ENCODE peak calls at places on chromosomes 12 and 14, in four cellular contexts. P is astrocyte of the spinal cord, F is dorsolateral prefrontal cortex, A is RWPE1. E is an unnamed sample.

GRCh38 chr12:75712223-75712622 is 200.8 kb upstream of the KRR1 start:
- DNase-seq in P (peak; percentile 50), F (no peak), A (peak; percentile 46), E (no peak)

GRCh38 chr12:113774526-113774925 is 191.6 kb downstream of the RBM19 start:
- DNase-seq in P (no peak), F (no peak), A (no peak), E (no peak)

GRCh38 chr12:123141615-123142517 is 9.0 kb downstream of the PITPNM2 start:
- DNase-seq in P (peak; percentile 86), F (no peak), A (peak; percentile 39), E (no peak)

GRCh38 chr12:111330800-111331752 is 37.8 kb downstream of the PHETA1 start:
- DNase-seq in P (peak; percentile 50), F (no peak), A (peak; percentile 59), E (no peak)

GRCh38 chr12:113461666-113462065 is 10.0 kb downstream of the LHX5 start:
- DNase-seq in P (no peak), F (no peak), A (peak; percentile 30), E (no peak)

GRCh38 chr14:27845241-27845850 is 921.2 kb upstream of the FOXG1 start:
- DNase-seq in P (no peak), F (no peak), A (no peak), E (no peak)

GRCh38 chr14:101031721-101032120 is 128.2 kb upstream of the RTL1 start:
- DNase-seq in P (no peak), F (no peak), A (no peak), E (no peak)

GRCh38 chr12:69150083-69150795 is 89.1 kb upstream of the CPSF6 start:
- DNase-seq in P (no peak), F (no peak), A (no peak), E (no peak)

GRCh38 chr14:104794099-104794498 is 1.4 kb downstream of the AKT1 start:
- DNase-seq in P (peak; percentile 63), F (no peak), A (peak; percentile 66), E (no peak)

GRCh38 chr14:31405599-31406251 is 14.6 kb downstream of the HEATR5A start:
- DNase-seq in P (no peak), F (no peak), A (no peak), E (no peak)

GRCh38 chr14:101022121-101022520 is 118.6 kb upstream of the RTL1 start:
- DNase-seq in P (no peak), F (peak; percentile 4), A (no peak), E (no peak)

GRCh38 chr14:24080888-24081738 is 9.8 kb downstream of the CPNE6 start:
- DNase-seq in P (peak; percentile 6), F (peak; percentile 67), A (peak; percentile 57), E (peak; percentile 20)

GRCh38 chr12:130281157-130281799 is 56.4 kb upstream of the PIWIL1 start:
- DNase-seq in P (no peak), F (peak; percentile 38), A (peak; percentile 38), E (peak; percentile 63)

GRCh38 chr12:57603758-57604453 is 718 bp upstream of the DTX3 start:
- DNase-seq in P (peak; percentile 48), F (peak; percentile 61), A (no peak), E (no peak)
- TF ChIP-seq CTCF in P (no peak), F (no peak), A (no peak), E (no peak)

GRCh38 chr14:103509864-103510263 is 12.8 kb downstream of the CKB start:
- DNase-seq in P (no peak), F (no peak), A (no peak), E (no peak)

GRCh38 chr14:103508521-103508920 is 14.1 kb downstream of the CKB start:
- DNase-seq in P (no peak), F (peak; percentile 3), A (no peak), E (no peak)

GRCh38 chr14:103508930-103509329 is 13.7 kb downstream of the CKB start:
- DNase-seq in P (no peak), F (no peak), A (no peak), E (no peak)

GRCh38 chr14:103504991-103505565 is 17.6 kb downstream of the CKB start:
- DNase-seq in P (no peak), F (no peak), A (no peak), E (no peak)

GRCh38 chr14:103507751-103508150 is 14.9 kb downstream of the CKB start:
- DNase-seq in P (no peak), F (no peak), A (no peak), E (no peak)
- TF ChIP-seq CTCF in P (no peak), F (no peak), A (no peak), E (no peak)

GRCh38 chr12:107130830-107131760 is 37.7 kb upstream of the CRY1 start:
- DNase-seq in P (no peak), F (no peak), A (no peak), E (no peak)

GRCh38 chr12:107133462-107133861 is 40.1 kb upstream of the CRY1 start:
- DNase-seq in P (no peak), F (no peak), A (no peak), E (no peak)

GRCh38 chr12:107131832-107132616 is 38.7 kb upstream of the CRY1 start:
- DNase-seq in P (peak; percentile 71), F (no peak), A (peak; percentile 75), E (peak; percentile 36)

GRCh38 chr12:107135177-107135576 is 41.8 kb upstream of the CRY1 start:
- DNase-seq in P (no peak), F (no peak), A (no peak), E (no peak)

GRCh38 chr12:107134558-107134957 is 41.2 kb upstream of the CRY1 start:
- DNase-seq in P (no peak), F (no peak), A (no peak), E (no peak)
- TF ChIP-seq CTCF in P (peak; percentile 31), F (no peak), A (no peak), E (peak; percentile 51)

DNA sequence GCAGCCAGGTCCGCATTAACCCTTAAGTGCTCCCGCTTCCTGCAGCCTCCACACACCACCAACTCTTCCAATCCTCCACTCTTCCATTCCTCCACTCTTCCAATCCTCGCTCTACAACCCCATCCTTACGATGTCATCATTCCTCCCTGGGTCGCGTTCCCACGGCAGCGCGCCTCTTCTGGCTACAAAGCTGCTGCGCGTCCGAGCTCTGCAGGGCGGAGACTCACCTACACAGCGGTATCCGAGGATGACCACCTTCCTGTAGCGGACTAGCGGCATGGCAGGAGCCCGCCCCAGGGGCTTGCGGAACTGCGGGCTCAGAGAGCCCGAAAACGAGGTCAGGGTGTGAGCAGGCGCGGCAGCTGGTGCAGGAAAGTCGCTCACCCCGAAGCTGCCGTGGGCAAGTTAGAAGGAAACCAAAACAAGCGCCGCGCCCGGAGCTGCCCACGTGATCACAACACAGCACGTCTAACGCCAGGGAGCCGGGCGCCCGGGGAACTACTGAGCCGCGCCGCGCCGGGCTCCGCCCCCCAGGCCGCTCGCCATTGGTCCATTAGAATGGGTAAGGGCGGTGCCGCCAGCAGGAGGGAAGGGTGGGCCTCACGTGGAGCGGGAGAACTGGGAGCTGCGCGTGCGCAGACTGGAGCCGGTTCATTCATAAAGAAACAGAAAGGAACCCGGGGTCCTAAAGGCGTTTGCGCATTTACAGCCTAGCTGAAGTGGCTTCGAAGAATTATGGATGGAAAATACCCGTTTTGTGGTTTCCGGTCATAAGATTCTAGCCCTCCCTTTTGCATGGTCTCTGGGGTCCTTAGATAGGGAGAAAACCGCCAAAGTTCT is at the start of gene RHEBL1:
- DNase-seq in P (peak; percentile 96), F (peak; percentile 99), A (peak; percentile 98), E (peak; percentile 98)
- TF ChIP-seq CTCF in P (peak; percentile 9), F (peak; percentile 28), A (peak; percentile 47), E (no peak)